ENCODE peak calls at places on chromosomes 12 and 14, in six cellular contexts. Y is gastrocnemius medialis; Q is stimulated activated effector memory CD8-positive, alpha-beta T cell treated with anti-CD3 and anti-CD28 coated beads, Interleukin-12 subunit alpha, Interleukin-12 subunit beta, amount 100 ng/mL, for 72 hours; H is pancreas; N is upper lobe of right lung; C is natural killer cell treated with Interleukin-12 subunit alpha and Interleukin-12 subunit beta and Interleukin-15 and Interleukin-18, amount 100 ng/mL, for 72 hours. L is an unnamed sample.

GRCh38 chr12:113439606-113440030 is 17.4 kb downstream of the SDSL start:
- ATAC-seq in Y (no peak), Q (no peak), H (peak; percentile 64), N (peak; percentile 40), C (no peak), L (no peak)

GRCh38 chr12:88450130-88450529 is 130.1 kb downstream of the KITLG start:
- ATAC-seq in Y (no peak), Q (no peak), H (no peak), N (no peak), C (no peak), L (no peak)

GRCh38 chr12:75533239-75533638 is 21.8 kb upstream of the KRR1 start:
- ATAC-seq in Y (no peak), Q (no peak), H (no peak), N (no peak), C (no peak), L (no peak)

GRCh38 chr14:68408680-68409079 is 384.2 kb downstream of the ZFP36L1 start:
- ATAC-seq in Y (no peak), Q (peak; percentile 38), H (no peak), N (peak; percentile 57), C (peak; percentile 70), L (no peak)

GRCh38 chr14:103899316-103899715 is 28.9 kb upstream of the TDRD9 start:
- ATAC-seq in Y (no peak), Q (peak; percentile 25), H (no peak), N (no peak), C (no peak), L (no peak)

GRCh38 chr12:132226604-132227003 is 82.3 kb downstream of the NOC4L start:
- ATAC-seq in Y (no peak), Q (no peak), H (no peak), N (no peak), C (no peak), L (no peak)

GRCh38 chr14:85415015-85415712 is 114.8 kb upstream of the FLRT2 start:
- ATAC-seq in Y (peak; percentile 85), Q (no peak), H (peak; percentile 72), N (peak; percentile 77), C (no peak), L (peak; percentile 92)

GRCh38 chr12:7122876-7123769 is 5.6 kb downstream of the RBP5 start:
- ATAC-seq in Y (no peak), Q (no peak), H (no peak), N (no peak), C (no peak), L (no peak)

GRCh38 chr12:4472045-4472444 is 26.4 kb upstream of the FGF6 start:
- ATAC-seq in Y (no peak), Q (no peak), H (no peak), N (peak; percentile 59), C (no peak), L (no peak)

GRCh38 chr14:53946404-53947400 is 9.9 kb downstream of the BMP4 start:
- ATAC-seq in Y (no peak), Q (no peak), H (no peak), N (peak; percentile 63), C (no peak), L (no peak)

GRCh38 chr14:102692334-102692733 is 84.9 kb upstream of the TRAF3 start:
- ATAC-seq in Y (no peak), Q (no peak), H (no peak), N (no peak), C (no peak), L (no peak)

GRCh38 chr12:64598831-64599230 is 11.5 kb upstream of the RASSF3 start:
- ATAC-seq in Y (no peak), Q (no peak), H (no peak), N (no peak), C (no peak), L (no peak)

GRCh38 chr14:32193532-32193931 is 8.3 kb upstream of the RNU6-7 start:
- ATAC-seq in Y (no peak), Q (peak; percentile 71), H (no peak), N (no peak), C (no peak), L (no peak)

GRCh38 chr12:11752403-11753150 is 103.1 kb downstream of the ETV6 start:
- ATAC-seq in Y (no peak), Q (no peak), H (no peak), N (peak; percentile 48), C (no peak), L (no peak)

GRCh38 chr12:94725375-94726168 is 75.2 kb upstream of the TMCC3 start:
- ATAC-seq in Y (no peak), Q (no peak), H (no peak), N (peak; percentile 73), C (no peak), L (no peak)

GRCh38 chr12:109259545-109259895 is 49.6 kb downstream of the FOXN4 start:
- ATAC-seq in Y (no peak), Q (no peak), H (no peak), N (no peak), C (no peak), L (no peak)

GRCh38 chr12:124680863-124681778 is 113.7 kb upstream of the NCOR2 start:
- ATAC-seq in Y (peak; percentile 74), Q (peak; percentile 98), H (no peak), N (peak; percentile 77), C (peak; percentile 93), L (peak; percentile 23)

GRCh38 chr14:82642425-82642824 is 1108.8 kb upstream of the SEL1L start:
- ATAC-seq in Y (no peak), Q (no peak), H (no peak), N (peak; percentile 68), C (no peak), L (no peak)

GRCh38 chr14:25394791-25395391 is 344.9 kb upstream of the STXBP6 start:
- ATAC-seq in Y (no peak), Q (no peak), H (no peak), N (no peak), C (no peak), L (no peak)

GRCh38 chr12:32290411-32290810 is 108.9 kb upstream of the FGD4 start:
- ATAC-seq in Y (no peak), Q (no peak), H (no peak), N (no peak), C (no peak), L (no peak)

GRCh38 chr14:22122227-22123187 is 448.9 kb upstream of the OR4E1 start:
- ATAC-seq in Y (no peak), Q (no peak), H (no peak), N (no peak), C (no peak), L (no peak)

GRCh38 chr14:99938376-99938775 is 126.8 kb upstream of the EVL start:
- ATAC-seq in Y (no peak), Q (no peak), H (no peak), N (no peak), C (no peak), L (no peak)

GRCh38 chr12:65497645-65498044 is 219.2 kb downstream of the MSRB3 start:
- ATAC-seq in Y (no peak), Q (no peak), H (no peak), N (peak; percentile 67), C (no peak), L (peak; percentile 29)

GRCh38 chr14:28494196-28494595 is 272.4 kb upstream of the FOXG1 start:
- ATAC-seq in Y (no peak), Q (no peak), H (no peak), N (no peak), C (no peak), L (no peak)

GRCh38 chr12:34290191-34290995 is 268.1 kb downstream of the ALG10 start:
- ATAC-seq in Y (no peak), Q (no peak), H (no peak), N (no peak), C (no peak), L (no peak)

GRCh38 chr14:53509845-53510244 is 356.7 kb upstream of the DDHD1 start:
- ATAC-seq in Y (peak; percentile 68), Q (no peak), H (no peak), N (peak; percentile 53), C (no peak), L (peak; percentile 91)

GRCh38 chr12:89924191-89924590 is 215.6 kb upstream of the ATP2B1 start:
- ATAC-seq in Y (no peak), Q (no peak), H (no peak), N (peak; percentile 23), C (no peak), L (no peak)

GRCh38 chr12:67362526-67362925 is 93.4 kb downstream of the CAND1 start:
- ATAC-seq in Y (no peak), Q (no peak), H (no peak), N (no peak), C (no peak), L (no peak)

GRCh38 chr12:41663487-41664258 is 475.6 kb downstream of the PDZRN4 start:
- ATAC-seq in Y (no peak), Q (no peak), H (no peak), N (peak; percentile 74), C (no peak), L (no peak)

GRCh38 chr12:54740882-54741281 is 92.7 kb upstream of the DCD start:
- ATAC-seq in Y (no peak), Q (no peak), H (no peak), N (no peak), C (no peak), L (no peak)

GRCh38 chr12:85733441-85733840 is 102.8 kb downstream of the RASSF9 start:
- ATAC-seq in Y (no peak), Q (no peak), H (no peak), N (no peak), C (no peak), L (no peak)

GRCh38 chr14:72633551-72633950 is 260.4 kb downstream of the DPF3 start:
- ATAC-seq in Y (peak; percentile 95), Q (no peak), H (no peak), N (no peak), C (no peak), L (no peak)

GRCh38 chr12:23221066-23221465 is 596.1 kb downstream of the ETNK1 start:
- ATAC-seq in Y (no peak), Q (no peak), H (no peak), N (no peak), C (no peak), L (no peak)